ENCODE peak calls at places on chromosomes 7 and 10, in six cellular contexts. L, I, R, N, J and H are unnamed samples.

GRCh38 chr7:31192996-31193395 is 140.9 kb downstream of the ADCYAP1R1 start:
- DNase-seq in L (peak), I (no peak), R (peak), N (no peak), J (peak), H (peak)

GRCh38 chr10:69439813-69440506 is 11.3 kb upstream of the TSPAN15 start:
- DNase-seq in L (no peak), I (no peak), R (peak), N (no peak), J (peak), H (no peak)

GRCh38 chr7:17083392-17084165 is 201.8 kb upstream of the AGR3 start:
- DNase-seq in L (no peak), I (no peak), R (no peak), N (no peak), J (no peak), H (no peak)

GRCh38 chr7:46147871-46148270 is 226.8 kb upstream of the IGFBP3 start:
- DNase-seq in L (no peak), I (no peak), R (no peak), N (no peak), J (no peak), H (no peak)

GRCh38 chr10:90893190-90893589 is 21.4 kb downstream of the RPP30 start:
- DNase-seq in L (no peak), I (no peak), R (no peak), N (no peak), J (no peak), H (no peak)

GRCh38 chr10:116891208-116891607 is 41.9 kb downstream of the ENO4 start:
- DNase-seq in L (no peak), I (no peak), R (peak), N (no peak), J (peak), H (no peak)

GRCh38 chr10:80416401-80417098 is 8.2 kb downstream of the PRXL2A start:
- DNase-seq in L (no peak), I (no peak), R (peak), N (no peak), J (no peak), H (no peak)

GRCh38 chr10:103888113-103888841 is 29.7 kb downstream of the STN1 start:
- DNase-seq in L (peak), I (peak), R (peak), N (peak), J (peak), H (no peak)

GRCh38 chr7:35263396-35263795 is 9.5 kb upstream of the TBX20 start:
- DNase-seq in L (no peak), I (no peak), R (no peak), N (no peak), J (no peak), H (no peak)

GRCh38 chr7:88302486-88302885 is 4.2 kb downstream of the STEAP4 start:
- DNase-seq in L (no peak), I (no peak), R (no peak), N (no peak), J (no peak), H (no peak)

GRCh38 chr10:97771055-97771811 is 566 bp downstream of the SFRP5 start:
- DNase-seq in L (no peak), I (peak), R (peak), N (no peak), J (no peak), H (no peak)

GRCh38 chr7:26100940-26101339 is 51.1 kb upstream of the NFE2L3 start:
- DNase-seq in L (no peak), I (peak), R (no peak), N (no peak), J (no peak), H (no peak)

GRCh38 chr7:124462249-124462648 is 303.3 kb downstream of the GPR37 start:
- DNase-seq in L (no peak), I (no peak), R (no peak), N (no peak), J (no peak), H (no peak)

GRCh38 chr10:71136036-71136690 is 76.2 kb upstream of the UNC5B start:
- DNase-seq in L (no peak), I (no peak), R (no peak), N (no peak), J (no peak), H (no peak)

GRCh38 chr7:99562832-99563231 is 4.4 kb downstream of the ZNF655 start:
- DNase-seq in L (no peak), I (no peak), R (peak), N (no peak), J (peak), H (peak)

GRCh38 chr7:52257890-52258289 is 777.5 kb upstream of the POM121L12 start:
- DNase-seq in L (no peak), I (no peak), R (no peak), N (no peak), J (no peak), H (no peak)

GRCh38 chr10:50394832-50395231 is 143.5 kb upstream of the ASAH2 start:
- DNase-seq in L (no peak), I (no peak), R (peak), N (no peak), J (no peak), H (no peak)

GRCh38 chr7:157484411-157485081 is 147.7 kb downstream of the DNAJB6 start:
- DNase-seq in L (no peak), I (no peak), R (no peak), N (no peak), J (no peak), H (no peak)

GRCh38 chr7:127891144-127891543 is 140.1 kb downstream of the LRRC4 start:
- DNase-seq in L (no peak), I (no peak), R (no peak), N (no peak), J (no peak), H (no peak)

GRCh38 chr10:107915277-107915634 is 750.8 kb upstream of the SORCS1 start:
- DNase-seq in L (no peak), I (no peak), R (peak), N (no peak), J (no peak), H (no peak)

GRCh38 chr7:16934947-16935742 is 53.4 kb upstream of the AGR3 start:
- DNase-seq in L (no peak), I (no peak), R (no peak), N (no peak), J (no peak), H (no peak)

GRCh38 chr7:28990200-28990960 is 32.2 kb upstream of the TRIL start:
- DNase-seq in L (no peak), I (no peak), R (peak), N (no peak), J (peak), H (no peak)

GRCh38 chr7:134355004-134355525 is 38.3 kb upstream of the SLC35B4 start:
- DNase-seq in L (no peak), I (no peak), R (no peak), N (no peak), J (no peak), H (no peak)